ENCODE peak calls at places on chromosomes 6 and 20, in ten cellular contexts. W, Z, M, X, D, H, F, O, A and V are unnamed samples.
A peak's percentile ranks its signal among the peaks of the same experiment; 100 is the strongest.

GRCh38 chr20:48680650-48681049 is 147.1 kb downstream of the PREX1 start:
- DNase-seq in M (no peak), D (no peak), H (no peak), X (no peak), O (no peak), F (no peak), Z (no peak), W (no peak), A (no peak), V (no peak)

GRCh38 chr6:158972241-158973233 is 27.5 kb downstream of the RSPH3 start:
- DNase-seq in O (no peak), M (no peak), W (peak; percentile 49), Z (peak; percentile 21), A (no peak), X (peak; percentile 55), H (no peak), D (peak; percentile 47), F (peak; percentile 69), V (peak; percentile 68)

GRCh38 chr6:70375166-70375565 is 38.1 kb upstream of the FAM135A start:
- DNase-seq in X (no peak), O (no peak), W (no peak), F (peak; percentile 49), D (no peak), A (no peak), M (no peak), Z (no peak), H (no peak), V (no peak)

GRCh38 chr6:11381801-11382513 is 149.5 kb upstream of the NEDD9 start:
- DNase-seq in A (no peak), M (peak; percentile 62), X (no peak), D (no peak), Z (no peak), O (no peak), W (no peak), F (no peak), H (no peak), V (no peak)

GRCh38 chr6:129203190-129203900 is 320.4 kb downstream of the LAMA2 start:
- DNase-seq in H (no peak), W (no peak), D (no peak), X (no peak), A (no peak), O (no peak), F (no peak), Z (no peak), M (no peak), V (no peak)

GRCh38 chr20:49132995-49133451 is 55.1 kb downstream of the STAU1 start:
- DNase-seq in W (peak; percentile 30), H (peak; percentile 37), X (peak; percentile 47), D (peak; percentile 83), A (no peak), Z (peak; percentile 57), O (peak; percentile 25), M (no peak), F (peak; percentile 79), V (peak; percentile 71)

GRCh38 chr6:393391-394221 is 2.1 kb downstream of the IRF4 start:
- DNase-seq in O (no peak), W (no peak), Z (no peak), D (no peak), M (no peak), H (no peak), F (no peak), X (no peak), A (no peak), V (no peak)

GRCh38 chr6:14380421-14380820 is 262.8 kb downstream of the CD83 start:
- DNase-seq in X (no peak), Z (no peak), W (no peak), M (no peak), O (no peak), D (no peak), F (no peak), A (no peak), H (no peak), V (no peak)

GRCh38 chr6:88008821-88009220 is 38.8 kb upstream of the SPACA1 start:
- DNase-seq in X (no peak), D (no peak), H (no peak), F (no peak), W (no peak), O (no peak), M (no peak), A (no peak), Z (no peak), V (no peak)

GRCh38 chr20:10034717-10035571 is at the start of gene ANKEF1:
- DNase-seq in Z (peak; percentile 88), F (peak; percentile 2), X (peak; percentile 59), A (peak; percentile 86), O (peak; percentile 43), D (peak; percentile 87), M (peak; percentile 92), W (peak; percentile 74), H (peak; percentile 84), V (peak; percentile 75)

GRCh38 chr20:64241061-64241460 is 14.5 kb upstream of the PCMTD2 start:
- DNase-seq in M (no peak), H (no peak), A (peak; percentile 17), D (no peak), Z (no peak), X (no peak), O (no peak), W (no peak), F (no peak), V (no peak)

GRCh38 chr6:97668716-97669115 is 385.7 kb upstream of the MMS22L start:
- DNase-seq in A (peak; percentile 48), M (no peak), O (no peak), F (no peak), D (no peak), X (no peak), Z (no peak), W (no peak), H (no peak), V (no peak)

GRCh38 chr6:158910484-158911075 is 89.4 kb downstream of the RSPH3 start:
- DNase-seq in A (no peak), W (no peak), H (no peak), O (no peak), D (no peak), Z (no peak), X (no peak), M (no peak), F (no peak), V (no peak)

GRCh38 chr6:54135665-54136370 is 24.6 kb downstream of the MLIP start:
- DNase-seq in D (peak; percentile 74), F (peak; percentile 39), Z (no peak), A (no peak), W (no peak), H (no peak), X (no peak), O (no peak), M (no peak), V (no peak)

GRCh38 chr20:1397710-1398109 is 4.9 kb upstream of the FKBP1A start:
- DNase-seq in D (no peak), X (no peak), W (no peak), H (no peak), O (no peak), A (no peak), Z (no peak), F (peak; percentile 15), M (no peak), V (no peak)

GRCh38 chr20:1392693-1393506 is at the start of gene FKBP1A:
- DNase-seq in W (peak; percentile 87), X (peak; percentile 78), O (peak; percentile 88), Z (peak; percentile 91), M (peak; percentile 93), D (peak; percentile 94), A (peak; percentile 97), F (peak; percentile 90), H (peak; percentile 93), V (peak; percentile 96)

GRCh38 chr20:1393507-1393882 is 641 bp upstream of the FKBP1A start:
- DNase-seq in M (no peak), O (no peak), W (no peak), Z (no peak), H (no peak), F (no peak), X (no peak), D (no peak), A (no peak), V (no peak)

GRCh38 chr20:1396702-1397101 is 3.8 kb upstream of the FKBP1A start:
- DNase-seq in M (no peak), A (no peak), Z (no peak), D (no peak), W (no peak), F (no peak), X (no peak), O (no peak), H (no peak), V (no peak)

DNA sequence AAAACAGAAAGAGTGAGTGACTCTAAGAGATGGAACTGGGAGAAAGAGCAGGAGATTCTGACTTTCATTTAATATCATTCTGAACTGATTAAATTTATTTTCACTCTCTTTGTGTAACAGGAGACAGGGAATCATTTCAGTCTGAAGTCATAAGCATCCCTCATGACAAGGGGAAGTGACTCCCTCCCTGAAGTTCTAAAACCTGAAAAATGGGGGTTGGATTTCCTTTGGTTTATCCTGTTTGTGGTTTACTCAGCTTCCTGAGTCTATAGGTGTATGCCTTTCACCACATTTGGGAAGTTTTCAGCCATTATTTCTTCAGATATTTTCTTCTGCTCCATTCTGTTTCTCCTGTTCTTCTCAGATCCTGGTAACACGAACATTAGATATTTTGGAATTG is 3.4 kb upstream of the FKBP1A start:
- DNase-seq in X (no peak), Z (no peak), O (no peak), W (no peak), M (no peak), D (no peak), A (no peak), H (no peak), F (no peak), V (no peak)
- TF ChIP-seq POLR2A in X (no peak), Z (no peak), O (no peak), W (no peak), M (no peak), D (no peak), A (no peak), H (no peak), F (no peak), V (no peak)

DNA sequence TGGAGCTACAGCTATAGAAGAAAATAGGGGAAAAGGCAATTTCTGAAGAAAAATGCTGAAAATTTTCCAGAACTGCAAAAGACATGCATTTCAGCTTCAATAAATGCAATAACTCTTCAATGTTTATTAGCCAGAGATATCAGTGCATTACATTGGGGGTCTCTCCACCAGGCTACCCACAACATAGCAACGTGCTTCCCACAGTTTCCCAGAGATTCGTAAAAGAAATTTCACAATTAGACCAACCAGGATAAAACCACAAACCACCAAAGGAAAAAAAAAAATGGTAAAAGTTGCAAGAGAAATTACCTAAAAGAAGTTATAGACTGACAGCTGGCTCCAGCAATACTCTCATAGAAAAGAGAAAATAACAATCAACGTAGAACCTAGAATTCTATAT is 16.0 kb downstream of the LY86 start:
- DNase-seq in F (no peak), Z (no peak), A (no peak), H (no peak), O (no peak), M (no peak), X (no peak), W (no peak), D (no peak), V (no peak)
- TF ChIP-seq POLR2A in F (no peak), Z (no peak), A (no peak), H (no peak), O (no peak), M (no peak), X (no peak), W (no peak), D (no peak), V (no peak)

GRCh38 chr6:24517659-24518538 is 23.1 kb downstream of the ALDH5A1 start:
- DNase-seq in M (no peak), X (no peak), W (no peak), A (no peak), Z (no peak), D (no peak), H (no peak), F (no peak), O (no peak), V (no peak)
- TF ChIP-seq POLR2A in M (no peak), X (no peak), W (no peak), A (no peak), Z (no peak), D (no peak), H (no peak), F (no peak), O (no peak), V (no peak)

GRCh38 chr20:38883981-38884733 is 42.1 kb upstream of the FAM83D start:
- DNase-seq in A (no peak), Z (no peak), X (no peak), H (no peak), F (no peak), M (no peak), W (no peak), D (peak; percentile 62), O (no peak), V (no peak)
- TF ChIP-seq POLR2A in A (no peak), Z (no peak), X (no peak), H (no peak), F (no peak), M (no peak), W (no peak), D (no peak), O (no peak), V (no peak)